ENCODE peak calls at places on chromosomes 11 and 22, in five cellular contexts. N is IMR-90, I is transverse colon, E is A549, L is sigmoid colon. M is an unnamed sample. For H3K4me1, the result is how much of the 10 kb centered on the place peaks cover.

GRCh38 chr11:93236741-93237675 is 39.2 kb upstream of the SLC36A4 start:
- DNase-seq in N (peak), E (peak), I (peak), L (no peak), M (no peak)

GRCh38 chr11:86570020-86570419 is 102.4 kb downstream of the ME3 start:
- DNase-seq in I (no peak), L (no peak), E (no peak), N (peak), M (no peak)

GRCh38 chr22:20571531-20572007 is 64.2 kb downstream of the MED15 start:
- DNase-seq in E (peak), N (no peak), I (peak), L (no peak), M (no peak)

GRCh38 chr11:131463609-131464008 is 93.2 kb downstream of the NTM start:
- DNase-seq in N (no peak), E (no peak), I (no peak), L (no peak), M (no peak)

GRCh38 chr11:72445423-72445822 is 11.1 kb upstream of the CLPB start:
- DNase-seq in I (no peak), E (no peak), N (no peak), L (no peak), M (no peak)

GRCh38 chr22:48752451-48753380 is 1075.0 kb downstream of the BRD1 start:
- DNase-seq in I (no peak), E (no peak), N (no peak), L (peak), M (no peak)

GRCh38 chr11:132901638-132902610 is 630.4 kb downstream of the OPCML start:
- DNase-seq in L (no peak), I (no peak), E (no peak), N (no peak), M (no peak)

GRCh38 chr22:46674367-46674781 is 54.2 kb downstream of the GRAMD4 start:
- DNase-seq in I (peak), N (no peak), L (peak), E (no peak), M (peak)

GRCh38 chr11:100851584-100852152 is 164.6 kb downstream of the ARHGAP42 start:
- DNase-seq in E (no peak), N (no peak), L (no peak), I (no peak), M (no peak)

GRCh38 chr11:88259431-88259830 is 78.1 kb downstream of the CTSC start:
- DNase-seq in N (no peak), E (no peak), L (no peak), I (no peak), M (no peak)

GRCh38 chr11:115501895-115502589 is 2.2 kb downstream of the CADM1 start:
- DNase-seq in I (no peak), E (no peak), L (no peak), N (peak), M (no peak)

GRCh38 chr11:74731301-74732094 is at the start of gene CHRDL2:
- DNase-seq in E (peak), L (no peak), N (peak), I (no peak), M (peak)

GRCh38 chr11:46338636-46338987 is 8.7 kb upstream of the DGKZ start:
- DNase-seq in I (no peak), N (peak), L (no peak), E (no peak), M (no peak)

GRCh38 chr11:3134651-3135490 is 30.2 kb downstream of the OSBPL5 start:
- DNase-seq in L (peak), N (no peak), E (no peak), I (peak), M (peak)

GRCh38 chr11:76558473-76558872 is 112.1 kb downstream of the LRRC32 start:
- DNase-seq in I (no peak), N (no peak), E (no peak), L (no peak), M (no peak)

GRCh38 chr11:107928767-107929507 is 689 bp downstream of the RAB39A start:
- DNase-seq in I (peak), E (peak), L (no peak), N (no peak), M (no peak)

GRCh38 chr22:19016081-19016480 is 80.0 kb upstream of the PRODH start:
- DNase-seq in E (no peak), I (no peak), L (no peak), N (no peak), M (no peak)

GRCh38 chr11:44005076-44005800 is 42.5 kb upstream of the ACCSL start:
- DNase-seq in E (no peak), I (no peak), L (peak), N (no peak), M (no peak)

GRCh38 chr11:36471577-36471976 is 38.5 kb downstream of the TRAF6 start:
- DNase-seq in I (no peak), L (no peak), E (no peak), N (no peak), M (no peak)

GRCh38 chr22:12601870-12602779 is 2925.9 kb upstream of the OR11H1 start:
- DNase-seq in I (no peak), N (no peak), E (no peak), L (peak), M (no peak)

GRCh38 chr11:59865031-59865430 is 1.3 kb downstream of the TCN1 start:
- DNase-seq in E (no peak), N (no peak), L (no peak), I (no peak), M (no peak)

GRCh38 chr11:70448983-70449567 is 50.7 kb downstream of the CTTN start:
- DNase-seq in I (no peak), L (no peak), E (peak), N (no peak), M (no peak)

GRCh38 chr22:46049726-46050450 is 72.9 kb upstream of the WNT7B start:
- DNase-seq in E (no peak), I (peak), L (peak), N (no peak), M (peak)

GRCh38 chr11:105811242-105811641 is 201.4 kb downstream of the GRIA4 start:
- DNase-seq in L (no peak), N (no peak), I (no peak), E (no peak), M (no peak)

GRCh38 chr11:60363542-60364525 is 14.5 kb upstream of the MS4A7 start:
- DNase-seq in N (peak), I (peak), E (peak), L (no peak), M (peak)

GRCh38 chr22:33328789-33329296 is 270.7 kb upstream of the SYN3 start:
- DNase-seq in N (peak), I (no peak), E (peak), L (no peak), M (no peak)

GRCh38 chr11:14902650-14903350 is 10.8 kb upstream of the CYP2R1 start:
- DNase-seq in E (no peak), N (peak), I (no peak), L (no peak), M (no peak)

GRCh38 chr11:91527380-91528030 is 697.1 kb upstream of the FAT3 start:
- DNase-seq in N (no peak), I (no peak), L (no peak), E (no peak), M (no peak)

GRCh38 chr11:103779054-103779453 is 257.4 kb upstream of the DDI1 start:
- DNase-seq in L (no peak), N (no peak), I (no peak), E (no peak), M (no peak)

GRCh38 chr22:49632199-49633009 is 195.3 kb downstream of the BRD1 start:
- DNase-seq in N (peak), E (peak), I (peak), L (peak), M (peak)

GRCh38 chr11:64827451-64827839 is 17.0 kb downstream of the CDC42BPG start:
- DNase-seq in L (no peak), I (no peak), E (no peak), N (no peak), M (no peak)

GRCh38 chr11:47243454-47243853 is 5.2 kb downstream of the ACP2 start:
- DNase-seq in L (no peak), I (no peak), N (no peak), E (peak), M (no peak)

GRCh38 chr11:10456519-10456918 is 1.5 kb downstream of the AMPD3 start:
- DNase-seq in I (no peak), L (no peak), N (no peak), E (no peak), M (no peak)

GRCh38 chr11:6735306-6735705 is 36.5 kb downstream of the OR2AG2 start:
- DNase-seq in E (no peak), I (no peak), L (no peak), N (no peak), M (no peak)

GRCh38 chr22:26357281-26357680 is 71.8 kb upstream of the ASPHD2 start:
- DNase-seq in L (no peak), N (no peak), E (no peak), I (no peak), M (no peak)

GRCh38 chr11:72326151-72326842 is 82.3 kb upstream of the PHOX2A start:
- DNase-seq in I (no peak), L (no peak), N (peak), E (peak), M (no peak)

GRCh38 chr11:17457361-17458104 is 19.1 kb downstream of the ABCC8 start:
- DNase-seq in E (no peak), L (no peak), I (no peak), N (no peak), M (no peak)

GRCh38 chr11:31815743-31816466 is 4.8 kb upstream of the PAX6 start:
- DNase-seq in L (no peak), N (no peak), E (no peak), I (no peak), M (no peak)

GRCh38 chr11:31816467-31817053 is 5.4 kb upstream of the PAX6 start:
- DNase-seq in N (no peak), E (no peak), I (peak), L (peak), M (no peak)

GRCh38 chr11:31818874-31819331 is 7.8 kb upstream of the PAX6 start:
- DNase-seq in N (no peak), L (no peak), I (no peak), E (no peak), M (no peak)

GRCh38 chr11:31817621-31818493 is 6.7 kb upstream of the PAX6 start:
- DNase-seq in E (no peak), I (no peak), L (no peak), N (no peak), M (no peak)

DNA sequence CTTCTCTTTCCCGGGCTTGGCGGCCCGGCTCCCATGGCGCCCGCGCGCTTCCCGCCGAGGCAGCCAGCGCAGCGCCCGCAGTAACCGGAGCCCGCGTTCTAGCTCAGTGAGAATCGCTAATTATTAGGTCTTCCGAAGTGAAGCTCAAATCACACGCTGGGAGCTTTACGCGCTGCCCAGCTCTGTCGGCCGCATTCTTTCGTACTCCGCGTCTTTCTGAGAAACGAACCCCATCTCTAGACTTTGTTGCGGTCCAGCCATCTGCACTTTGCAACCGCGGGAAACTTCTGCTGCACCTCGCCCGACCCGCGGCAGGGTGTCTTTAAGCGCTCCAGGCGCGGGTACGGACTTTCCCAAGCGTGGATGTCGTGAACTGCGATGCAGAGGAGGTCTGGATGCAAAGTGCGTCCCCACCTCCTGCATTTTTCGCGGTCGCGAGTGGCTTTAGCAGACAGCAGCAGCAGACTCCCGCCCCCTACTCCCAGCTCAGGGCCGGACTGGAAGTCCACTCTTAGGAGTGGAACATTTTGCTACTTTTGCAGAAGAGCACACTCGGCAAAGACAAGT is 6.0 kb upstream of the PAX6 start:
- DNase-seq in L (peak), N (no peak), I (no peak), E (no peak), M (no peak)
- H3K4me1 ChIP-seq in L (under half), N (under half), I (under half), E (under half), M (under half)

GRCh38 chr11:119028346-119029068 is 2.2 kb downstream of the SLC37A4 start:
- DNase-seq in N (no peak), E (no peak), L (no peak), I (no peak), M (no peak)
- TF ChIP-seq POLR2A in N (no peak), E (no peak), L (no peak), I (no peak), M (no peak)

GRCh38 chr22:22923379-22923778 is 35.8 kb downstream of the IGLL5 start:
- DNase-seq in E (no peak), L (no peak), N (no peak), I (no peak), M (no peak)
- H3K4me1 ChIP-seq in E (under half), L (under half), N (under half), I (under half), M (under half)

DNA sequence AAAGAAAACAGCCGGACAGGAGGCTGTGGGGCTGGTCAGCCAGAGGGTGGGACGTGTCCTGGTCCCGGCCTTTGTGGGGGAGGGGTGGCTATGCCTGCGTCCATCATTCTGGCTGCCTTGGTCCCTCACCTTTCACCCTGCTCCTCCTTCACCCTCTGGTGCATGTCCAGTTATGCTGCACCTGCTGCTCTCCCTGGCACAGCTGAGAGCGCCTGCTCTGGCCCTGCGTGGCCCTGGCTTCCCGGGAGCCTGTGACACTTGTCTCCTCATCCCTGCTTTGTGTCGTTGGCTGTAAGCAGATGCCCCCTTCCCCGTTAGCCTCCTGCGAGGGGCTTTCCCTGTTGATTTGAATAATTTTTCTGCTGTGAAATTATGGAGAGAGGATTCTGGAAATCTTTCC is 16.6 kb downstream of the PHRF1 start:
- DNase-seq in E (no peak), L (no peak), I (no peak), N (no peak), M (no peak)
- TF ChIP-seq POLR2A in E (no peak), L (no peak), I (no peak), N (no peak), M (no peak)

GRCh38 chr11:13208921-13209320 is 68.7 kb upstream of the BMAL1 start:
- DNase-seq in E (no peak), N (no peak), I (no peak), L (no peak), M (no peak)

GRCh38 chr11:13207665-13208594 is 69.7 kb upstream of the BMAL1 start:
- DNase-seq in E (peak), L (no peak), I (peak), N (peak), M (peak)

GRCh38 chr11:13205446-13205845 is 72.1 kb upstream of the BMAL1 start:
- DNase-seq in N (peak), L (no peak), E (no peak), I (no peak), M (no peak)

GRCh38 chr11:13206086-13206640 is 71.4 kb upstream of the BMAL1 start:
- DNase-seq in E (no peak), L (no peak), I (no peak), N (no peak), M (no peak)

DNA sequence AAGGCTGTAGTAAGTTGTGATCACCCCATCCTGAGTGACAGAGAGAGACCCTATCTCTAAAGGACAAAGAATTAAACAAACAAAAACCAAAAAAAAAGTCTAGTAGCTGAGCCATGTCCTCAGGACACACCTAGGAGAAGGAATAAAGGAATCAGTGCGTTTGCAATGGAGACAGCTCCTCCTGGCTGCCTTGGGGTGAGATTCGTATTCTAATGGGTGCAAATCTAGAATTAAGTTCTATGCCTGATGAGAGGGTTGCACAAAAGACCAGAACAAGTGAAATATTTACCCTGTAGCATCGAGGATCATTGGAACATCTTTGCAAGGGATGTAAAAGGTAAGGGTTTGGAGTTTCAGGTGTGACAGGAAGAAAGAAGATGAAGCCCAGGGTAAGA is 70.3 kb upstream of the BMAL1 start:
- DNase-seq in N (no peak), I (no peak), E (no peak), L (no peak), M (no peak)
- H3K4me1 ChIP-seq in N (under half), I (under half), E (under half), L (under half), M (under half)

M was measured in uterus.